ENCODE peak calls at places on chromosomes 3 and 15, in seven cellular contexts. L is NCI-H1694; I is tibial artery; X is SK-N-SH; Z is WTC11; F is AG10803; T is activated T-helper 2 cell treated with anti-CD3 and anti-CD28 coated beads, Interferon-gamma antibody, Interleukin-2, Interleukin-4, amounts not matched to agents 10 μg/mL and 5 μg/mL and 100 μg/mL, durations not matched to agents 14 hours and 24 hours and 36 hours. Y is an unnamed sample.

GRCh38 chr15:92638291-92638708 is 17.3 kb downstream of the FAM174B start:
- DNase-seq in T (no peak), I (no peak), L (peak; percentile 12), F (peak; percentile 7), X (no peak), Z (no peak), Y (no peak)

GRCh38 chr3:100040446-100040845 is 73.9 kb downstream of the FILIP1L start:
- DNase-seq in L (no peak), X (no peak), I (peak; percentile 43), Z (no peak), T (no peak), F (peak; percentile 59), Y (no peak)

GRCh38 chr3:13497386-13497785 is 17.3 kb downstream of the HDAC11 start:
- DNase-seq in Z (no peak), I (no peak), L (no peak), X (no peak), F (peak; percentile 76), T (no peak), Y (peak; percentile 4)

GRCh38 chr3:150005243-150006102 is 34.8 kb upstream of the PFN2 start:
- DNase-seq in T (no peak), X (no peak), L (no peak), Z (no peak), I (no peak), F (peak; percentile 32), Y (no peak)

GRCh38 chr3:7924228-7924627 is 577.4 kb upstream of the LMCD1 start:
- DNase-seq in Z (no peak), T (no peak), I (no peak), F (no peak), X (no peak), L (no peak), Y (no peak)

GRCh38 chr3:100630664-100631063 is 21.3 kb downstream of the ADGRG7 start:
- DNase-seq in Z (no peak), T (no peak), F (no peak), X (no peak), L (no peak), I (no peak), Y (no peak)

GRCh38 chr3:126418661-126419131 is 24.0 kb downstream of the CFAP100 start:
- DNase-seq in I (no peak), F (no peak), L (no peak), Z (no peak), T (no peak), X (peak; percentile 20), Y (no peak)

GRCh38 chr3:52291508-52292181 is 4.0 kb downstream of the GLYCTK start:
- DNase-seq in T (no peak), Z (peak; percentile 69), F (no peak), L (no peak), I (no peak), X (peak; percentile 80), Y (peak; percentile 68)

GRCh38 chr3:141875374-141875892 is 1.0 kb upstream of the ATP1B3 start:
- DNase-seq in Z (peak; percentile 87), L (peak; percentile 84), F (peak; percentile 65), X (peak; percentile 88), I (peak; percentile 87), T (peak; percentile 80), Y (no peak)

GRCh38 chr3:154678271-154678670 is 248.3 kb upstream of the GPR149 start:
- DNase-seq in L (peak; percentile 74), T (no peak), X (peak; percentile 12), F (no peak), Z (no peak), I (no peak), Y (no peak)

GRCh38 chr3:128903501-128903900 is 24.1 kb downstream of the ACAD9 start:
- DNase-seq in T (no peak), F (no peak), X (no peak), I (no peak), L (no peak), Z (no peak), Y (no peak)

GRCh38 chr3:57068437-57069089 is 8.1 kb downstream of the SPATA12 start:
- DNase-seq in T (no peak), I (peak; percentile 77), F (peak; percentile 92), X (no peak), Z (no peak), L (no peak), Y (no peak)

GRCh38 chr3:182603501-182603900 is 189.8 kb upstream of the ATP11B start:
- DNase-seq in Z (no peak), X (no peak), L (no peak), T (no peak), I (no peak), F (no peak), Y (no peak)

GRCh38 chr3:48685603-48686511 is at the start of gene NCKIPSD:
- DNase-seq in L (no peak), F (peak; percentile 72), T (peak; percentile 84), Z (peak; percentile 91), I (peak; percentile 86), X (peak; percentile 98), Y (no peak)

GRCh38 chr3:151743860-151744259 is 10.1 kb downstream of the AADACL2 start:
- DNase-seq in T (no peak), X (no peak), Z (no peak), I (no peak), F (no peak), L (no peak), Y (no peak)

GRCh38 chr3:67362686-67363085 is 291.7 kb downstream of the SUCLG2 start:
- DNase-seq in F (no peak), X (no peak), I (no peak), L (no peak), T (peak; percentile 18), Z (no peak), Y (no peak)

GRCh38 chr3:172367205-172368105 is 80.8 kb downstream of the GHSR start:
- DNase-seq in L (no peak), Z (no peak), F (no peak), T (no peak), I (no peak), X (peak; percentile 38), Y (no peak)

GRCh38 chr3:99909714-99910508 is 92.2 kb downstream of the CMSS1 start:
- DNase-seq in I (no peak), T (no peak), Z (no peak), X (no peak), L (no peak), F (peak; percentile 43), Y (no peak)

GRCh38 chr3:124610130-124610529 is 120.1 kb upstream of the UMPS start:
- DNase-seq in T (no peak), F (no peak), Z (no peak), I (no peak), L (no peak), X (no peak), Y (no peak)

GRCh38 chr3:151395806-151396205 is 11.3 kb upstream of the P2RY12 start:
- DNase-seq in T (no peak), X (no peak), F (peak; percentile 61), I (no peak), L (no peak), Z (no peak), Y (no peak)

GRCh38 chr3:72281551-72281950 is 496.6 kb upstream of the PROK2 start:
- DNase-seq in F (no peak), I (no peak), L (no peak), T (no peak), X (no peak), Z (no peak), Y (no peak)

GRCh38 chr3:99246010-99246654 is 344.6 kb upstream of the DCBLD2 start:
- DNase-seq in Z (no peak), X (no peak), T (no peak), I (no peak), L (no peak), F (peak; percentile 61), Y (no peak)

GRCh38 chr15:39127925-39128617 is 452.8 kb upstream of the THBS1 start:
- DNase-seq in Z (no peak), F (peak; percentile 99), T (no peak), L (no peak), X (no peak), I (no peak), Y (no peak)

GRCh38 chr3:169228522-169228921 is 435.0 kb downstream of the MECOM start:
- DNase-seq in T (no peak), F (peak; percentile 37), X (no peak), L (no peak), Z (no peak), I (no peak), Y (no peak)

GRCh38 chr3:50474717-50475116 is 28.7 kb downstream of the CACNA2D2 start:
- DNase-seq in I (peak; percentile 28), L (no peak), T (no peak), F (peak; percentile 22), Z (no peak), X (no peak), Y (no peak)

GRCh38 chr15:70486451-70487379 is 276.6 kb downstream of the UACA start:
- DNase-seq in Z (no peak), I (peak; percentile 36), X (no peak), F (peak; percentile 92), L (no peak), T (peak; percentile 62), Y (no peak)

GRCh38 chr15:73081321-73081958 is 29.2 kb downstream of the NEO1 start:
- DNase-seq in X (peak; percentile 17), F (peak; percentile 67), T (no peak), L (peak; percentile 81), Z (no peak), I (no peak), Y (no peak)